ENCODE peak calls at places on chromosomes 13 and 19, in six cellular contexts. One of them, this sample, is unnamed.

GRCh38 chr19:40610396-40611064 is 9.4 kb downstream of the LTBP4 start:
- DNase-seq in cardiac fibroblast: no peak
- DNase-seq in uterus: no peak
- DNase-seq in psoas muscle: peak
- DNase-seq in mammary epithelial cell: peak
- DNase-seq in AG09309: no peak
- DNase-seq in this sample: peak

GRCh38 chr19:54114340-54114826 is 1.1 kb downstream of the TFPT start:
- DNase-seq in cardiac fibroblast: peak
- DNase-seq in uterus: no peak
- DNase-seq in psoas muscle: no peak
- DNase-seq in mammary epithelial cell: no peak
- DNase-seq in AG09309: no peak
- DNase-seq in this sample: peak

GRCh38 chr19:18422530-18423191 is 3.5 kb downstream of the SSBP4 start:
- DNase-seq in cardiac fibroblast: no peak
- DNase-seq in uterus: peak
- DNase-seq in psoas muscle: no peak
- DNase-seq in mammary epithelial cell: no peak
- DNase-seq in AG09309: no peak
- DNase-seq in this sample: no peak

GRCh38 chr13:83618966-83619365 is 263.3 kb downstream of the SLITRK1 start:
- DNase-seq in cardiac fibroblast: peak
- DNase-seq in uterus: no peak
- DNase-seq in psoas muscle: no peak
- DNase-seq in mammary epithelial cell: peak
- DNase-seq in AG09309: peak
- DNase-seq in this sample: no peak

GRCh38 chr19:647566-648284 is 8.0 kb downstream of the FGF22 start:
- DNase-seq in cardiac fibroblast: no peak
- DNase-seq in uterus: no peak
- DNase-seq in psoas muscle: no peak
- DNase-seq in mammary epithelial cell: no peak
- DNase-seq in AG09309: no peak
- DNase-seq in this sample: no peak

GRCh38 chr13:59494560-59494970 is 669.2 kb downstream of the DIAPH3 start:
- DNase-seq in cardiac fibroblast: peak
- DNase-seq in uterus: no peak
- DNase-seq in psoas muscle: no peak
- DNase-seq in mammary epithelial cell: no peak
- DNase-seq in AG09309: no peak
- DNase-seq in this sample: peak

GRCh38 chr13:37134411-37135041 is 29.1 kb upstream of the CSNK1A1L start:
- DNase-seq in cardiac fibroblast: peak
- DNase-seq in uterus: peak
- DNase-seq in psoas muscle: no peak
- DNase-seq in mammary epithelial cell: no peak
- DNase-seq in AG09309: peak
- DNase-seq in this sample: no peak

GRCh38 chr19:10549733-10550132 is 6.0 kb downstream of the ATG4D start:
- DNase-seq in cardiac fibroblast: no peak
- DNase-seq in uterus: no peak
- DNase-seq in psoas muscle: no peak
- DNase-seq in mammary epithelial cell: no peak
- DNase-seq in AG09309: no peak
- DNase-seq in this sample: no peak

GRCh38 chr13:99577934-99578917 is 77.0 kb downstream of the TM9SF2 start:
- DNase-seq in cardiac fibroblast: peak
- DNase-seq in uterus: no peak
- DNase-seq in psoas muscle: no peak
- DNase-seq in mammary epithelial cell: no peak
- DNase-seq in AG09309: no peak
- DNase-seq in this sample: no peak

GRCh38 chr13:45434556-45435371 is 16.6 kb upstream of the SLC25A30 start:
- DNase-seq in cardiac fibroblast: no peak
- DNase-seq in uterus: no peak
- DNase-seq in psoas muscle: no peak
- DNase-seq in mammary epithelial cell: no peak
- DNase-seq in AG09309: no peak
- DNase-seq in this sample: no peak

GRCh38 chr13:19818223-19818842 is 35.6 kb upstream of the PSPC1 start:
- DNase-seq in cardiac fibroblast: peak
- DNase-seq in uterus: peak
- DNase-seq in psoas muscle: peak
- DNase-seq in mammary epithelial cell: no peak
- DNase-seq in AG09309: no peak
- DNase-seq in this sample: peak

GRCh38 chr13:29536853-29537252 is 58.6 kb downstream of the SLC7A1 start:
- DNase-seq in cardiac fibroblast: no peak
- DNase-seq in uterus: no peak
- DNase-seq in psoas muscle: no peak
- DNase-seq in mammary epithelial cell: no peak
- DNase-seq in AG09309: no peak
- DNase-seq in this sample: no peak

GRCh38 chr13:21402586-21403307 is 56.4 kb downstream of the ZDHHC20 start:
- DNase-seq in cardiac fibroblast: peak
- DNase-seq in uterus: no peak
- DNase-seq in psoas muscle: no peak
- DNase-seq in mammary epithelial cell: peak
- DNase-seq in AG09309: no peak
- DNase-seq in this sample: no peak

GRCh38 chr19:16386619-16387240 is 62.1 kb downstream of the KLF2 start:
- DNase-seq in cardiac fibroblast: peak
- DNase-seq in uterus: no peak
- DNase-seq in psoas muscle: no peak
- DNase-seq in mammary epithelial cell: peak
- DNase-seq in AG09309: peak
- DNase-seq in this sample: peak

GRCh38 chr19:13621413-13621812 is 115.1 kb upstream of the CACNA1A start:
- DNase-seq in cardiac fibroblast: peak
- DNase-seq in uterus: no peak
- DNase-seq in psoas muscle: peak
- DNase-seq in mammary epithelial cell: peak
- DNase-seq in AG09309: peak
- DNase-seq in this sample: no peak

GRCh38 chr19:5492281-5492812 is 37.1 kb downstream of the ZNRF4 start:
- DNase-seq in cardiac fibroblast: no peak
- DNase-seq in uterus: no peak
- DNase-seq in psoas muscle: no peak
- DNase-seq in mammary epithelial cell: no peak
- DNase-seq in AG09309: no peak
- DNase-seq in this sample: no peak

GRCh38 chr13:97468331-97468730 is 34.4 kb downstream of the RAP2A start:
- DNase-seq in cardiac fibroblast: peak
- DNase-seq in uterus: no peak
- DNase-seq in psoas muscle: no peak
- DNase-seq in mammary epithelial cell: no peak
- DNase-seq in AG09309: no peak
- DNase-seq in this sample: no peak

GRCh38 chr19:30069535-30070197 is 127.6 kb downstream of the URI1 start:
- DNase-seq in cardiac fibroblast: no peak
- DNase-seq in uterus: no peak
- DNase-seq in psoas muscle: no peak
- DNase-seq in mammary epithelial cell: no peak
- DNase-seq in AG09309: no peak
- DNase-seq in this sample: no peak

GRCh38 chr19:16702123-16702522 is 17.5 kb upstream of the NWD1 start:
- DNase-seq in cardiac fibroblast: peak
- DNase-seq in uterus: no peak
- DNase-seq in psoas muscle: peak
- DNase-seq in mammary epithelial cell: peak
- DNase-seq in AG09309: peak
- DNase-seq in this sample: no peak

GRCh38 chr19:5843295-5843927 is 3.9 kb upstream of the FUT6 start:
- DNase-seq in cardiac fibroblast: no peak
- DNase-seq in uterus: no peak
- DNase-seq in psoas muscle: no peak
- DNase-seq in mammary epithelial cell: no peak
- DNase-seq in AG09309: no peak
- DNase-seq in this sample: no peak

GRCh38 chr19:15790096-15790495 is 2.6 kb downstream of the OR10H5 start:
- DNase-seq in cardiac fibroblast: no peak
- DNase-seq in uterus: no peak
- DNase-seq in psoas muscle: no peak
- DNase-seq in mammary epithelial cell: no peak
- DNase-seq in AG09309: no peak
- DNase-seq in this sample: no peak

GRCh38 chr19:35254341-35255297 is 5.8 kb downstream of the LSR start:
- DNase-seq in cardiac fibroblast: no peak
- DNase-seq in uterus: peak
- DNase-seq in psoas muscle: no peak
- DNase-seq in mammary epithelial cell: no peak
- DNase-seq in AG09309: no peak
- DNase-seq in this sample: no peak

GRCh38 chr19:2488942-2489731 is 13.2 kb downstream of the GADD45B start:
- DNase-seq in cardiac fibroblast: peak
- DNase-seq in uterus: no peak
- DNase-seq in psoas muscle: peak
- DNase-seq in mammary epithelial cell: no peak
- DNase-seq in AG09309: no peak
- DNase-seq in this sample: peak

GRCh38 chr13:21344662-21345176 is 114.4 kb downstream of the ZDHHC20 start:
- DNase-seq in cardiac fibroblast: no peak
- DNase-seq in uterus: no peak
- DNase-seq in psoas muscle: no peak
- DNase-seq in mammary epithelial cell: no peak
- DNase-seq in AG09309: no peak
- DNase-seq in this sample: no peak

GRCh38 chr13:71046360-71047079 is 820.5 kb downstream of the DACH1 start:
- DNase-seq in cardiac fibroblast: no peak
- DNase-seq in uterus: no peak
- DNase-seq in psoas muscle: no peak
- DNase-seq in mammary epithelial cell: no peak
- DNase-seq in AG09309: no peak
- DNase-seq in this sample: no peak

GRCh38 chr19:3586124-3586626 is 897 bp downstream of the GIPC3 start:
- DNase-seq in cardiac fibroblast: no peak
- DNase-seq in uterus: no peak
- DNase-seq in psoas muscle: no peak
- DNase-seq in mammary epithelial cell: no peak
- DNase-seq in AG09309: no peak
- DNase-seq in this sample: no peak

GRCh38 chr13:106987435-106987800 is 419.5 kb upstream of the ARGLU1 start:
- DNase-seq in cardiac fibroblast: no peak
- DNase-seq in uterus: no peak
- DNase-seq in psoas muscle: no peak
- DNase-seq in mammary epithelial cell: no peak
- DNase-seq in AG09309: no peak
- DNase-seq in this sample: no peak

GRCh38 chr19:57771417-57771816 is 1.9 kb downstream of the ZNF586 start:
- DNase-seq in cardiac fibroblast: no peak
- DNase-seq in uterus: no peak
- DNase-seq in psoas muscle: no peak
- DNase-seq in mammary epithelial cell: no peak
- DNase-seq in AG09309: no peak
- DNase-seq in this sample: no peak

GRCh38 chr19:5809053-5809452 is 4.2 kb downstream of the NRTN start:
- DNase-seq in cardiac fibroblast: no peak
- DNase-seq in uterus: no peak
- DNase-seq in psoas muscle: no peak
- DNase-seq in mammary epithelial cell: no peak
- DNase-seq in AG09309: no peak
- DNase-seq in this sample: no peak

GRCh38 chr19:33463194-33463593 is 58.4 kb downstream of the PEPD start:
- DNase-seq in cardiac fibroblast: no peak
- DNase-seq in uterus: no peak
- DNase-seq in psoas muscle: no peak
- DNase-seq in mammary epithelial cell: no peak
- DNase-seq in AG09309: no peak
- DNase-seq in this sample: no peak

GRCh38 chr13:51222510-51223283 is 499 bp downstream of the FAM124A start:
- DNase-seq in cardiac fibroblast: no peak
- DNase-seq in uterus: no peak
- DNase-seq in psoas muscle: no peak
- DNase-seq in mammary epithelial cell: no peak
- DNase-seq in AG09309: no peak
- DNase-seq in this sample: no peak

GRCh38 chr13:26929971-26930730 is 169.6 kb upstream of the GPR12 start:
- DNase-seq in cardiac fibroblast: peak
- DNase-seq in uterus: peak
- DNase-seq in psoas muscle: peak
- DNase-seq in mammary epithelial cell: peak
- DNase-seq in AG09309: no peak
- DNase-seq in this sample: peak

GRCh38 chr13:51364404-51365008 is 25.0 kb downstream of the SERPINE3 start:
- DNase-seq in cardiac fibroblast: no peak
- DNase-seq in uterus: no peak
- DNase-seq in psoas muscle: no peak
- DNase-seq in mammary epithelial cell: peak
- DNase-seq in AG09309: no peak
- DNase-seq in this sample: no peak

GRCh38 chr19:35949131-35949530 is 13.0 kb downstream of the LRFN3 start:
- DNase-seq in cardiac fibroblast: no peak
- DNase-seq in uterus: no peak
- DNase-seq in psoas muscle: no peak
- DNase-seq in mammary epithelial cell: no peak
- DNase-seq in AG09309: no peak
- DNase-seq in this sample: no peak

GRCh38 chr13:33543631-33544030 is 258.1 kb upstream of the STARD13 start:
- DNase-seq in cardiac fibroblast: peak
- DNase-seq in uterus: no peak
- DNase-seq in psoas muscle: no peak
- DNase-seq in mammary epithelial cell: peak
- DNase-seq in AG09309: no peak
- DNase-seq in this sample: no peak

GRCh38 chr13:81089758-81090157 is 748.8 kb upstream of the SPRY2 start:
- DNase-seq in cardiac fibroblast: no peak
- DNase-seq in uterus: no peak
- DNase-seq in psoas muscle: no peak
- DNase-seq in mammary epithelial cell: no peak
- DNase-seq in AG09309: no peak
- DNase-seq in this sample: no peak
- H3K4me3 ChIP-seq in cardiac fibroblast: no peak
- H3K4me3 ChIP-seq in uterus: no peak
- H3K4me3 ChIP-seq in psoas muscle: no peak
- H3K4me3 ChIP-seq in mammary epithelial cell: no peak
- H3K4me3 ChIP-seq in AG09309: no peak
- H3K4me3 ChIP-seq in this sample: no peak

GRCh38 chr19:55636723-55637122 is 4.1 kb upstream of the ZNF580 start:
- DNase-seq in cardiac fibroblast: no peak
- DNase-seq in uterus: no peak
- DNase-seq in psoas muscle: peak
- DNase-seq in mammary epithelial cell: no peak
- DNase-seq in AG09309: no peak
- DNase-seq in this sample: no peak
- H3K4me3 ChIP-seq in cardiac fibroblast: no peak
- H3K4me3 ChIP-seq in uterus: no peak
- H3K4me3 ChIP-seq in psoas muscle: no peak
- H3K4me3 ChIP-seq in mammary epithelial cell: no peak
- H3K4me3 ChIP-seq in AG09309: no peak
- H3K4me3 ChIP-seq in this sample: no peak

GRCh38 chr19:8150178-8150865 is 930 bp upstream of the FBN3 start:
- DNase-seq in cardiac fibroblast: no peak
- DNase-seq in uterus: no peak
- DNase-seq in psoas muscle: no peak
- DNase-seq in mammary epithelial cell: no peak
- DNase-seq in AG09309: no peak
- DNase-seq in this sample: no peak
- H3K4me3 ChIP-seq in cardiac fibroblast: no peak
- H3K4me3 ChIP-seq in uterus: no peak
- H3K4me3 ChIP-seq in psoas muscle: no peak
- H3K4me3 ChIP-seq in mammary epithelial cell: no peak
- H3K4me3 ChIP-seq in AG09309: no peak
- H3K4me3 ChIP-seq in this sample: no peak

GRCh38 chr19:47613165-47614146 is 4.5 kb downstream of the BICRA start:
- DNase-seq in cardiac fibroblast: peak
- DNase-seq in uterus: peak
- DNase-seq in psoas muscle: no peak
- DNase-seq in mammary epithelial cell: no peak
- DNase-seq in AG09309: no peak
- DNase-seq in this sample: peak
- H3K4me3 ChIP-seq in cardiac fibroblast: no peak
- H3K4me3 ChIP-seq in uterus: no peak
- H3K4me3 ChIP-seq in psoas muscle: no peak
- H3K4me3 ChIP-seq in mammary epithelial cell: no peak
- H3K4me3 ChIP-seq in AG09309: no peak
- H3K4me3 ChIP-seq in this sample: no peak

This sample was measured in thyroid gland.